ENCODE peak calls at places on chromosomes 13 and 19, in eight cellular contexts. Y is progenitor cell of endocrine pancreas; D is D721Med; P is endothelial cell; X is CD4-positive, alpha-beta T cell; U is HFF-Myc; E is fibroblast of lung; C is astrocyte of the spinal cord. M is an unnamed sample.

GRCh38 chr19:6723108-6723618 is 2.7 kb upstream of the C3 start:
- DNase-seq in Y (no peak), D (no peak), P (no peak), X (no peak), U (no peak), E (peak), C (no peak), M (no peak)

GRCh38 chr13:108342369-108343289 is 73.1 kb downstream of the TNFSF13B start:
- DNase-seq in Y (no peak), D (no peak), P (no peak), X (no peak), U (no peak), E (peak), C (peak), M (no peak)

GRCh38 chr19:55137915-55138314 is 11.1 kb downstream of the TNNT1 start:
- DNase-seq in Y (no peak), D (no peak), P (no peak), X (no peak), U (no peak), E (no peak), C (no peak), M (no peak)

GRCh38 chr19:38989066-38989605 is 13.6 kb upstream of the FBXO17 start:
- DNase-seq in Y (no peak), D (no peak), P (peak), X (no peak), U (no peak), E (peak), C (peak), M (no peak)

GRCh38 chr13:95403349-95404140 is 102.3 kb upstream of the ABCC4 start:
- DNase-seq in Y (no peak), D (no peak), P (peak), X (no peak), U (no peak), E (peak), C (peak), M (no peak)

GRCh38 chr13:111981006-111981405 is 85.9 kb upstream of the SOX1 start:
- DNase-seq in Y (no peak), D (no peak), P (no peak), X (no peak), U (no peak), E (no peak), C (no peak), M (peak)

GRCh38 chr19:33444993-33445751 is 71.7 kb downstream of the CEBPG start:
- DNase-seq in Y (no peak), D (no peak), P (no peak), X (no peak), U (no peak), E (peak), C (no peak), M (no peak)

GRCh38 chr13:51249767-51250741 is 27.9 kb downstream of the FAM124A start:
- DNase-seq in Y (no peak), D (no peak), P (no peak), X (no peak), U (no peak), E (no peak), C (no peak), M (no peak)

GRCh38 chr13:77510156-77510555 is 25.4 kb upstream of the SCEL start:
- DNase-seq in Y (no peak), D (no peak), P (no peak), X (no peak), U (no peak), E (peak), C (no peak), M (no peak)

GRCh38 chr19:29817316-29817715 is 5.5 kb downstream of the CCNE1 start:
- DNase-seq in Y (no peak), D (no peak), P (no peak), X (no peak), U (no peak), E (no peak), C (no peak), M (no peak)

GRCh38 chr19:47526798-47527197 is 11.9 kb upstream of the NAPA start:
- DNase-seq in Y (no peak), D (no peak), P (no peak), X (no peak), U (no peak), E (no peak), C (no peak), M (no peak)

GRCh38 chr13:40390290-40391008 is 276.0 kb downstream of the FOXO1 start:
- DNase-seq in Y (no peak), D (no peak), P (no peak), X (no peak), U (no peak), E (no peak), C (no peak), M (no peak)

GRCh38 chr13:98327326-98328314 is 150.6 kb upstream of the RNF113B start:
- DNase-seq in Y (no peak), D (no peak), P (peak), X (no peak), U (no peak), E (peak), C (peak), M (no peak)

GRCh38 chr13:82010780-82011179 is 1669.9 kb upstream of the SPRY2 start:
- DNase-seq in Y (no peak), D (no peak), P (no peak), X (no peak), U (no peak), E (peak), C (peak), M (no peak)

GRCh38 chr19:21022996-21023395 is 2.5 kb downstream of the ZNF430 start:
- DNase-seq in Y (no peak), D (no peak), P (no peak), X (no peak), U (peak), E (peak), C (peak), M (no peak)

GRCh38 chr19:12365094-12365371 is 450 bp downstream of the ZNF442 start:
- DNase-seq in Y (no peak), D (no peak), P (no peak), X (no peak), U (no peak), E (peak), C (peak), M (no peak)

GRCh38 chr13:99507054-99507453 is 5.8 kb downstream of the TM9SF2 start:
- DNase-seq in Y (no peak), D (no peak), P (no peak), X (no peak), U (no peak), E (no peak), C (no peak), M (no peak)

GRCh38 chr13:99506632-99507031 is 5.4 kb downstream of the TM9SF2 start:
- DNase-seq in Y (no peak), D (no peak), P (no peak), X (no peak), U (no peak), E (no peak), C (no peak), M (no peak)

GRCh38 chr13:99509477-99509876 is 8.2 kb downstream of the TM9SF2 start:
- DNase-seq in Y (no peak), D (no peak), P (no peak), X (no peak), U (no peak), E (no peak), C (no peak), M (no peak)

GRCh38 chr13:99501952-99502310 is 659 bp downstream of the TM9SF2 start:
- DNase-seq in Y (no peak), D (no peak), P (peak), X (no peak), U (no peak), E (peak), C (no peak), M (no peak)

GRCh38 chr13:99505814-99506269 is 4.6 kb downstream of the TM9SF2 start:
- DNase-seq in Y (no peak), D (no peak), P (no peak), X (no peak), U (no peak), E (peak), C (peak), M (no peak)
- TF ChIP-seq CTCF in Y (peak), D (peak), P (peak), X (peak), U (no peak), E (peak), C (peak), M (peak)

DNA sequence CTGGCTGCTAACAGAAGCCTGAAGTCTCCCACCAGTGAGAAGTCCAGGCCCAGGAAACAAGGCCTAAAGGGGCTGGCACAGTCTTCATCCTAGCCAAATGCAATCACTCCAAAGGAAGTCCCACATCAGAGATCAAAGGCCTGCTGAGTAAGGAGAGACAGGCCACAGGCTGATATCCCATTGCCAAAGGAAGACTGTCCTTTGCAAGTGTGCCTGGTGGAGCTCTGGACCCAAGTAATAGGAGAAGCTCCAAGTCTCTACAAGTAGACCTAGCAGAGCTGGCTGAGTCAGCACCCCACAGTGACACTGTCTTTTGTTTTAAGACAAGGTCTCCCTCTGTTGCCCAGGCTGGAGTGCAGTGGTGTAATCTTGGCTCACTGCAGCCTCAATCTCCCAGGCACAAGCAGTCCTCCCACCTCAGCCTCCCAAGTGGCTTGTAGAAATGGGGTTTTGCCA is 4.5 kb downstream of the DBP start:
- DNase-seq in Y (no peak), D (no peak), P (no peak), X (no peak), U (no peak), E (peak), C (no peak), M (no peak)
- TF ChIP-seq CTCF in Y (no peak), D (no peak), P (no peak), X (no peak), U (no peak), E (no peak), C (no peak), M (no peak)

GRCh38 chr19:2291185-2291751 is 9.3 kb upstream of the PEAK3 start:
- DNase-seq in Y (peak), D (no peak), P (no peak), X (no peak), U (no peak), E (no peak), C (no peak), M (no peak)
- TF ChIP-seq CTCF in Y (peak), D (no peak), P (no peak), X (no peak), U (no peak), E (no peak), C (no peak), M (no peak)

GRCh38 chr19:2434267-2434666 is 6.9 kb upstream of the TIMM13 start:
- DNase-seq in Y (no peak), D (no peak), P (no peak), X (no peak), U (no peak), E (no peak), C (no peak), M (no peak)
- TF ChIP-seq CTCF in Y (no peak), D (no peak), P (no peak), X (no peak), U (no peak), E (no peak), C (no peak), M (no peak)